ENCODE peak calls at places on chromosomes 13 and 19, in seven cellular contexts. N is SK-N-SH, Y is HCT116, M is K562, A is H1, W is GM12878, K is HepG2. D is an unnamed sample.

GRCh38 chr13:109209526-109209925 is 576.9 kb downstream of the IRS2 start:
- DNase-seq in M (no peak), N (no peak), K (no peak), W (no peak), A (no peak), Y (no peak), D (no peak)

GRCh38 chr13:37040789-37041188 is 18.7 kb downstream of the SUPT20H start:
- DNase-seq in W (no peak), Y (no peak), K (no peak), M (no peak), A (no peak), N (no peak), D (no peak)

GRCh38 chr19:2425622-2426581 is 1.5 kb downstream of the TIMM13 start:
- DNase-seq in M (no peak), A (no peak), N (no peak), K (no peak), Y (no peak), W (no peak), D (no peak)

GRCh38 chr19:14395710-14396338 is 14.6 kb downstream of the ADGRE5 start:
- DNase-seq in A (no peak), Y (no peak), K (no peak), W (no peak), N (no peak), M (peak), D (no peak)

GRCh38 chr13:109545964-109546363 is 240.4 kb downstream of the IRS2 start:
- DNase-seq in Y (no peak), N (no peak), A (no peak), K (no peak), M (no peak), W (no peak), D (no peak)

GRCh38 chr19:38107129-38107528 is 116.9 kb downstream of the DPF1 start:
- DNase-seq in W (no peak), Y (no peak), A (no peak), M (no peak), N (no peak), K (no peak), D (no peak)

GRCh38 chr13:110251227-110251791 is 55.6 kb downstream of the COL4A1 start:
- DNase-seq in M (no peak), K (no peak), Y (no peak), W (no peak), A (peak), N (no peak), D (no peak)

GRCh38 chr19:53977429-53977990 is 13.9 kb upstream of the CACNG6 start:
- DNase-seq in N (peak), A (peak), Y (peak), W (no peak), K (peak), M (peak), D (peak)

GRCh38 chr19:5096536-5096935 is 127.6 kb downstream of the KDM4B start:
- DNase-seq in K (no peak), N (no peak), Y (no peak), M (no peak), W (no peak), A (no peak), D (no peak)

GRCh38 chr13:77048592-77048991 is 21.6 kb upstream of the FBXL3 start:
- DNase-seq in A (peak), N (no peak), Y (no peak), W (no peak), K (no peak), M (no peak), D (no peak)

GRCh38 chr19:55117063-55117635 is 288 bp downstream of the PPP1R12C start:
- DNase-seq in Y (no peak), A (no peak), W (no peak), N (no peak), M (no peak), K (no peak), D (no peak)

GRCh38 chr13:98291658-98292057 is 114.6 kb upstream of the RNF113B start:
- DNase-seq in Y (no peak), M (no peak), A (no peak), K (peak), N (no peak), W (no peak), D (no peak)

GRCh38 chr13:101474419-101474957 is 22.0 kb downstream of the ITGBL1 start:
- DNase-seq in M (no peak), W (no peak), K (no peak), Y (no peak), A (peak), N (no peak), D (no peak)

GRCh38 chr19:6891761-6892385 is 4.5 kb downstream of the ADGRE1 start:
- DNase-seq in M (no peak), N (no peak), Y (no peak), W (no peak), A (no peak), K (no peak), D (no peak)

GRCh38 chr13:26965058-26965380 is 204.4 kb upstream of the GPR12 start:
- DNase-seq in W (no peak), N (no peak), K (no peak), Y (no peak), A (no peak), M (no peak), D (no peak)

GRCh38 chr19:54162241-54162805 is 2.8 kb upstream of the LENG1 start:
- DNase-seq in K (no peak), M (peak), Y (peak), N (peak), A (peak), W (no peak), D (peak)

GRCh38 chr13:89163081-89163480 is 1491.9 kb downstream of the SLITRK5 start:
- DNase-seq in N (peak), K (no peak), A (no peak), W (no peak), M (no peak), Y (no peak), D (peak)

GRCh38 chr13:30730526-30730925 is 4.8 kb upstream of the ALOX5AP start:
- DNase-seq in W (no peak), Y (no peak), N (peak), K (peak), A (no peak), M (no peak), D (no peak)

GRCh38 chr13:30735025-30735967 is at the start of gene ALOX5AP:
- DNase-seq in N (no peak), Y (no peak), K (no peak), M (no peak), A (no peak), W (peak), D (no peak)

GRCh38 chr13:30727491-30728350 is 7.6 kb upstream of the ALOX5AP start:
- DNase-seq in A (no peak), M (no peak), W (no peak), Y (no peak), K (no peak), N (no peak), D (no peak)

GRCh38 chr13:30734434-30734833 is 909 bp upstream of the ALOX5AP start:
- DNase-seq in A (no peak), M (no peak), K (no peak), Y (no peak), N (no peak), W (no peak), D (no peak)

GRCh38 chr13:30731658-30732390 is 3.5 kb upstream of the ALOX5AP start:
- DNase-seq in W (no peak), M (no peak), N (no peak), Y (no peak), A (no peak), K (no peak), D (no peak)
- TF ChIP-seq JUND in W (no peak), M (no peak), N (no peak), Y (no peak), A (no peak), K (no peak), D (no peak)

GRCh38 chr19:804419-805160 is 7.3 kb downstream of the PTBP1 start:
- DNase-seq in N (no peak), W (no peak), K (no peak), M (no peak), Y (no peak), A (no peak), D (no peak)
- TF ChIP-seq JUND in N (no peak), W (no peak), K (no peak), M (no peak), Y (no peak), A (no peak), D (no peak)

DNA sequence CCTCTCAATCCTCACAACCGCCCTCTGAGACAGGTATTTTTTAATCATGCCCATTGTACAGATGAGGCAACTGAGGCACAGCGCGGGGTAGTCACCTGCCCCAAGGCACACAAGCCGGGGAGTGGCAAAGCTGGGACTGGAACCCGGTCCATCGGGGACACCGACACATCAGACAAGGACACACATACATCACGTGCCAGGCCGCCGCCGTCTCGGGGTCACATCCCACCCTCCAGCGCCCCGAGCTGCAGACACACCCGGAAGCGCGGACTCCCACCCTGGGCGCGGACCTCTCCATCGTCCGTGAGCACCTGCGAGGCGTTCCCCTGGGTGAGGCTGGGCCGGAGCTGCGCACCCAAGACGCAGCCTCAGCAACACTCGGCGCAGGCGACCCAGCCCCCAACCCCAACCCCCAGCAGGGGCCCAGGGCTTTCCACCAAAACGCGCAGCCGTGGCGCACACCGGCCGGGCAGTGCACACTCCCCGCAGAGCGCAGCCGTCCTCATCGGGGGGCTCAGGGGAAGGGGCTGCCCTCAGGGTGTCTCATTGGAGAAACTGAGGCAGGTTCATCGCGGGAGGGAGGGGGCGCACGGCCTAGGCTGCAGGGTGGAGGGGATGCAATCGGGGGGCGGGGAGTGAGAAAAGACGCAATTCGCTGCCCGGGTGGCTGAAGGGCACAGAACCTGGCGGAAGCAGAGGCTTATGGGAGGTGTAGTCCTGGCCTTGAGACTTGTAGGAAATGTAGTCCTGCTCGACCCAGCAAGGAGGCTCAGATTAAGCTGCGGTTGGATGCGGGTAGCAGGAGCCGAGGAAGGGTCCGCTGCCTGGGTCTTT is 1.9 kb upstream of the LMTK3 start:
- DNase-seq in K (peak), N (peak), A (peak), W (no peak), Y (peak), M (peak), D (peak)
- TF ChIP-seq JUND in K (peak), N (no peak), A (no peak), W (no peak), Y (no peak), M (no peak), D (no peak)

GRCh38 chr13:52096062-52096461 is 32.8 kb downstream of the NEK5 start:
- DNase-seq in A (no peak), W (no peak), M (no peak), Y (no peak), K (no peak), N (no peak), D (no peak)
- TF ChIP-seq JUND in A (no peak), W (no peak), M (no peak), Y (no peak), K (no peak), N (no peak), D (no peak)

GRCh38 chr19:46847528-46847927 is 3.1 kb downstream of the AP2S1 start:
- DNase-seq in N (no peak), W (no peak), Y (no peak), A (no peak), M (no peak), K (no peak), D (no peak)

GRCh38 chr19:46849610-46850009 is 1.0 kb downstream of the AP2S1 start:
- DNase-seq in A (no peak), N (no peak), M (peak), K (no peak), W (no peak), Y (no peak), D (no peak)

GRCh38 chr19:46850228-46851203 is at the start of gene AP2S1:
- DNase-seq in Y (peak), A (peak), M (peak), N (peak), W (peak), K (peak), D (peak)

GRCh38 chr19:46845959-46846459 is 4.6 kb downstream of the AP2S1 start:
- DNase-seq in M (peak), A (no peak), Y (no peak), K (no peak), N (no peak), W (no peak), D (no peak)

GRCh38 chr19:46848389-46848788 is 2.3 kb downstream of the AP2S1 start:
- DNase-seq in Y (no peak), N (no peak), K (no peak), A (no peak), M (no peak), W (no peak), D (no peak)
- TF ChIP-seq JUND in Y (no peak), N (no peak), K (no peak), A (no peak), M (no peak), W (no peak), D (no peak)

DNA sequence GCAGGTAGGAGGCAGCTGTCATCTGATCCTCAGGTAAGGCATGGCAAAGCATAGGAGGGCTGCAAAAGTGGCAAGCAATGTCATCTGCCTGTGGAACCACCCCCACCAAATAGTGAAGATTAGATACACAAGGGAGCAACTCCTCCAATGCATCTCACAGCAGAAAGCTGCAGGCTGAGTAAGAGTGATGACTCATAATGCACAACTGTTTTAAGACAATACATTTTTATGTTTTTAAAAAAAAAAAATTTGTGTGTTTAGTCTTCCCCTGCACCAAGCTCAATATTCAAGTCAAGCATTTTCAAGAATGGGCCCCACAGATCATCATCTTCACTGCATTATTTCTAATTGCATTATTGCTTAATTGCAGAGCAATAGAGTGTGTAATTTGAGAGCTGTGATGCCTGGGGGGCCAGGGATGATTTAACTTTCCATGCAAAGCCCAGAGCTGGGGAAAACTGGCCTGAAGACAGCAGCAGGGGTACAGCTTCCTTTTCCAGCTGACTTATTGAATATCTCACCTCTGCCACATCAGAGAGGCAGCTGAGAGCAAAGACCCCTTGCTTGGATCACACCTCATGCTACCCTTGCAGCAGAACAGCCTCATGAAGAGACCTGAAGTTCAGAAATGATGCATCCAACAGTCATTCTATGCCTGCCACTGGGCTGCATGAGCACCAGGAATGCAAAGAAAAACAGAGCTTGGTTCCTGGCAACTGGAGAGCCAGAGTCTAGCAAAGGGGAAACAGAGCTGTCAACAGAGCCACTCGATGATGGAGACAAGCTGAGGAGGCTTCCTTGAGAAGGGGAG is 22.7 kb upstream of the POP4 start:
- DNase-seq in K (no peak), M (no peak), A (no peak), Y (no peak), N (no peak), W (no peak), D (no peak)
- TF ChIP-seq JUND in K (no peak), M (no peak), A (no peak), Y (no peak), N (no peak), W (no peak), D (no peak)

DNA sequence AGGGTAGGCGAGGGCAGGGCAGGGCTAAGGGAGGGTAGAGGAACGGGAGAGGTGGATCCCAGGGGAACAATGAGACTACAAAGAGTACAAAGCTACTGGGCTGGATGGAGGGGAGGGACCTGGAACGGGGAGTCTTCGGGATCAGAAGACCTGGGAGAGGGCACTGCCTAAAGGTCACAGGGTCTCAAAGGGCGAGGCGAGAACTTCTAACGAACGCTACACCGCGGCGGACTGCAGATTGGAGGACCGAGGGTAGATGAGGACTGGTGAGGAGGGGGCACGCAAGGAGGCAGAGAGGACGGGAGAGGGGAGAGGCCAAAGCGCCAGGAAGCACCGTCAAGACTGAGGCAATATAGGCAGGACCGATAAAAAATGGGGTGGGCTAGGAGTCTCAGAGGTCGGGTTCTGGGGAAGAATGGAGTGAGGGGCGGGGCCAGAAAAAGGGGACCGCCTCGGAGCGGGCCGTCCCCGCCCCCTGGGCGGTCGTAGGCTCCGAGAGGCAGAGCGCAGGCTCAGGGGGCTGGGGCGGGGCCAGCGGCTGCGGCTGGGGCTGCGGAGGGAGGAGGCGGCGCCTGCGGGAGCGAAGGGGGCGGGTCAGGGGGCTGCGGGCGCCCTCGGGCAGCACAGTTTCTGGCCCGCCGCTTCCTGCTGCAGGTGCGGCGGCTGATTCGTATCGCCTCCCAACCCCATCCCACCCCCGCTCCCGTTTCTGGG is 1.3 kb upstream of the KCNC3 start:
- DNase-seq in K (peak), A (peak), Y (peak), N (peak), M (peak), W (no peak), D (peak)
- TF ChIP-seq JUND in K (no peak), A (no peak), Y (no peak), N (no peak), M (no peak), W (no peak), D (no peak)

GRCh38 chr19:16197188-16197621 is 506 bp upstream of the AP1M1 start:
- DNase-seq in K (peak), N (no peak), A (no peak), Y (no peak), M (no peak), W (no peak), D (no peak)
- TF ChIP-seq JUND in K (no peak), N (peak), A (no peak), Y (no peak), M (peak), W (no peak), D (no peak)

GRCh38 chr13:106010836-106011235 is 524.6 kb downstream of the EFNB2 start:
- DNase-seq in A (no peak), N (no peak), W (no peak), K (no peak), Y (no peak), M (no peak), D (no peak)
- TF ChIP-seq JUND in A (no peak), N (no peak), W (no peak), K (no peak), Y (no peak), M (no peak), D (no peak)